ENCODE peak calls at places on chromosomes 12 and 14, in ten cellular contexts. K is lower leg skin, F is right lobe of liver, M is spleen, S is ovary, E is adrenal gland, U is breast epithelium, C is heart left ventricle, P is Peyer's patch, Q is testis. Y is an unnamed sample.
A peak's percentile ranks its signal among the peaks of the same experiment; 100 is the strongest.

GRCh38 chr12:130701402-130701744 is 14.7 kb downstream of the RIMBP2 start:
- DNase-seq in K (no peak), F (peak; percentile 25), M (no peak), S (no peak), E (no peak), U (no peak), C (no peak), P (no peak), Q (peak; percentile 1), Y (no peak)

GRCh38 chr14:51554339-51554920 is 97.3 kb upstream of the FRMD6 start:
- DNase-seq in K (no peak), F (no peak), M (no peak), S (no peak), E (no peak), U (no peak), C (no peak), P (no peak), Q (no peak), Y (no peak)

GRCh38 chr12:130714591-130715149 is 1.4 kb downstream of the RIMBP2 start:
- DNase-seq in K (no peak), F (no peak), M (no peak), S (peak; percentile 25), E (no peak), U (no peak), C (peak; percentile 58), P (no peak), Q (peak; percentile 22), Y (no peak)

GRCh38 chr14:99768381-99768780 is 24.8 kb upstream of the EML1 start:
- DNase-seq in K (no peak), F (no peak), M (no peak), S (no peak), E (no peak), U (no peak), C (no peak), P (no peak), Q (no peak), Y (peak; percentile 27)

GRCh38 chr12:63967781-63968180 is 123.3 kb downstream of the SRGAP1 start:
- DNase-seq in K (no peak), F (no peak), M (no peak), S (no peak), E (no peak), U (no peak), C (no peak), P (no peak), Q (no peak), Y (no peak)

GRCh38 chr12:9114946-9115345 is 773 bp downstream of the A2M start:
- DNase-seq in K (no peak), F (no peak), M (no peak), S (no peak), E (no peak), U (no peak), C (no peak), P (no peak), Q (no peak), Y (no peak)

GRCh38 chr14:73457050-73457934 is 1.1 kb downstream of the NUMB start:
- DNase-seq in K (peak; percentile 56), F (peak; percentile 56), M (peak; percentile 88), S (peak; percentile 33), E (peak; percentile 52), U (no peak), C (peak; percentile 76), P (peak; percentile 72), Q (no peak), Y (peak; percentile 46)

GRCh38 chr14:74528886-74529285 is 35.3 kb downstream of the ISCA2 start:
- DNase-seq in K (no peak), F (no peak), M (no peak), S (no peak), E (no peak), U (no peak), C (peak; percentile 35), P (no peak), Q (no peak), Y (no peak)

GRCh38 chr12:116196226-116196625 is 81.3 kb downstream of the MED13L start:
- DNase-seq in K (no peak), F (no peak), M (no peak), S (no peak), E (no peak), U (no peak), C (no peak), P (no peak), Q (no peak), Y (no peak)

GRCh38 chr12:107225626-107226025 is 132.3 kb upstream of the CRY1 start:
- DNase-seq in K (no peak), F (no peak), M (no peak), S (no peak), E (no peak), U (no peak), C (no peak), P (no peak), Q (no peak), Y (no peak)

GRCh38 chr14:64421166-64421565 is 33.0 kb downstream of the MTHFD1 start:
- DNase-seq in K (no peak), F (no peak), M (no peak), S (no peak), E (no peak), U (no peak), C (no peak), P (no peak), Q (no peak), Y (no peak)

GRCh38 chr12:3139760-3140159 is 62.6 kb downstream of the TSPAN9 start:
- DNase-seq in K (no peak), F (no peak), M (no peak), S (no peak), E (no peak), U (no peak), C (no peak), P (peak; percentile 39), Q (no peak), Y (no peak)

GRCh38 chr12:65900912-65901672 is 76.8 kb downstream of the HMGA2 start:
- DNase-seq in K (no peak), F (no peak), M (no peak), S (no peak), E (no peak), U (no peak), C (no peak), P (no peak), Q (no peak), Y (no peak)

GRCh38 chr14:29353473-29353872 is 574.2 kb downstream of the PRKD1 start:
- DNase-seq in K (no peak), F (no peak), M (no peak), S (no peak), E (no peak), U (no peak), C (no peak), P (no peak), Q (no peak), Y (no peak)

GRCh38 chr14:73944432-73945158 is 5.3 kb downstream of the FAM161B start:
- DNase-seq in K (no peak), F (no peak), M (no peak), S (no peak), E (peak; percentile 84), U (no peak), C (no peak), P (peak; percentile 57), Q (no peak), Y (no peak)

GRCh38 chr14:100082723-100083122 is 17.5 kb downstream of the EVL start:
- DNase-seq in K (no peak), F (no peak), M (no peak), S (no peak), E (no peak), U (no peak), C (no peak), P (no peak), Q (no peak), Y (no peak)

DNA sequence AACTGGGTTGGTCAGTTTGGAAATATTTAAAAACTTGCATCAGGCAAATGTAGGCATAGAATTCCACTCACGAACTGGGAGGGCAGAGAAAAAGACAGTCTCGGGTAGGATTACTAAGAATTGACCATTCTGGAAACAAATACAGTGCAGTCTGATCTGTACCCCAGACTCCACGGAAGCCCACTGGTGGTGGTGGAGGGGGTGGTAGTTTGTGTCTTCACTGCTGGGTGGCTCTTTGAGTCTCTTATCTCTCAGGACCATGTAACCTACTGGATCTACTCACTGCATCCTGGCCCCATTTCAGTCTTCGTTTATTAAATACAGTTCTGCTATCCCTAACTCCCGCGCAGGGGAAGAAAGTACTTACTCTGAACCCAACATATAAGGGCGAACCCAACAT is 1.8 kb downstream of the SLC2A3 start:
- DNase-seq in K (no peak), F (peak; percentile 27), M (no peak), S (no peak), E (no peak), U (no peak), C (no peak), P (no peak), Q (no peak), Y (peak; percentile 23)
- TF ChIP-seq POLR2A in K (no peak), F (no peak), M (no peak), S (no peak), E (no peak), U (no peak), C (no peak), P (no peak), Q (no peak), Y (no peak)

DNA sequence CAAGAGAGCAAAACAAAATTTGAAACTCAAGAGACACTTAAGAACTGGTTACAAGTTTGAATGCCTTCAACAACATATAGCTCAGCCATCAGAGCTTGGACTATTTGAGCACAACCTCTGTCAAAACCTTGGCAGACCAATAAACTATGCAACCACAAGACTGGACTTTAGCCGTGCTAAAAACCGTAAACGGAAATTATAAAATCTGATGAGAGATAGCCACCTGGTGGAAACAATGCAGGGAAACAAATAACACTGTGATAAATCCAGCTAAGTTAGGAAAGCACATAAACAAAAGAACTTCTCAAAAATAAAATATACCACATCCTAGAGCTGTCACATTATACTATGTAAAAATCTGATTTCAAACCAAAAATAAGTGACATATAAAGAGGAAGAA is 1074.2 kb upstream of the NOVA1 start:
- DNase-seq in K (no peak), F (no peak), M (no peak), S (no peak), E (no peak), U (no peak), C (no peak), P (no peak), Q (no peak), Y (peak; percentile 12)
- TF ChIP-seq CTCF in K (no peak), F (no peak), M (no peak), S (no peak), E (no peak), U (no peak), C (no peak), P (no peak), Q (no peak), Y (no peak)

GRCh38 chr14:61322011-61322798 is 826 bp downstream of the PRKCH start:
- DNase-seq in K (no peak), F (peak; percentile 55), M (peak; percentile 85), S (peak; percentile 43), E (peak; percentile 23), U (peak; percentile 64), C (peak; percentile 76), P (peak; percentile 87), Q (no peak), Y (no peak)
- TF ChIP-seq POLR2A in K (no peak), F (no peak), M (no peak), S (no peak), E (no peak), U (no peak), C (no peak), P (peak; percentile 29), Q (no peak), Y (no peak)

DNA sequence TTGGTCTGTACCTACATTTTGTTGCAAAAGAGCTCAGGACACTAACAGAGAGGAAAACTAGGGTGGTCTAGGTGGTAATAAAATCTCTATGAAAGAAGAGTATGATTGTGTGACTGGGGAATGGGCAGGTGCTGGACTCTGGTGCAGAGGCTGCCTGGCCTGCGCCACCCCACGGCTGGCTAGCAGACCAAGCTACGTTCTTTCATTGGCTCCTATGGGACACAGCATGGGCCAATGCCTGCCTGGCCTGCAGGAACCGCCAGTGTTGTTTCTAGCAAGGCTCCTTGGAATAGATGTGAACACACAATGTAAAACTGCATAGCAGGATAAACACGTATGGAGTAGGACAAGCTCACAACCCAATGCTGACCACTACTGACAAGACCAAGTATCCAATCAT is 51.7 kb upstream of the CORO1C start:
- DNase-seq in K (no peak), F (no peak), M (peak; percentile 45), S (no peak), E (no peak), U (no peak), C (no peak), P (no peak), Q (no peak), Y (no peak)
- TF ChIP-seq CTCF in K (no peak), F (no peak), M (no peak), S (no peak), E (no peak), U (no peak), C (no peak), P (no peak), Q (no peak), Y (no peak)